ENCODE peak calls at places on chromosomes 7 and 10, in eight cellular contexts. Y, K, H, U, X, E, M and F are unnamed samples.

GRCh38 chr7:132815696-132816334 is 239.5 kb upstream of the PLXNA4 start:
- DNase-seq in Y (no peak), K (peak; percentile 15), H (no peak), U (no peak), X (no peak), E (no peak), M (no peak), F (no peak)

GRCh38 chr10:106935978-106936451 is 228.5 kb downstream of the SORCS1 start:
- DNase-seq in Y (no peak), K (no peak), H (no peak), U (no peak), X (no peak), E (no peak), M (no peak), F (no peak)

GRCh38 chr7:100962537-100962936 is 6.8 kb upstream of the MUC12 start:
- DNase-seq in Y (no peak), K (no peak), H (no peak), U (no peak), X (no peak), E (no peak), M (no peak), F (no peak)

GRCh38 chr10:30111340-30111980 is 52.1 kb upstream of the JCAD start:
- DNase-seq in Y (no peak), K (peak; percentile 91), H (no peak), U (no peak), X (no peak), E (no peak), M (no peak), F (no peak)

GRCh38 chr10:74891048-74891447 is 64.6 kb downstream of the KAT6B start:
- DNase-seq in Y (no peak), K (no peak), H (no peak), U (peak; percentile 36), X (no peak), E (no peak), M (no peak), F (no peak)

GRCh38 chr7:137313196-137313595 is 30.3 kb downstream of the PTN start:
- DNase-seq in Y (no peak), K (no peak), H (no peak), U (no peak), X (no peak), E (no peak), M (no peak), F (no peak)

GRCh38 chr10:32121648-32122047 is 65.4 kb upstream of the KIF5B start:
- DNase-seq in Y (no peak), K (no peak), H (no peak), U (no peak), X (no peak), E (no peak), M (no peak), F (no peak)

GRCh38 chr7:74037609-74038008 is 9.6 kb downstream of the ELN start:
- DNase-seq in Y (no peak), K (no peak), H (no peak), U (no peak), X (no peak), E (no peak), M (peak; percentile 88), F (no peak)

GRCh38 chr10:132576671-132577349 is 39.2 kb downstream of the INPP5A start:
- DNase-seq in Y (no peak), K (no peak), H (no peak), U (no peak), X (no peak), E (no peak), M (no peak), F (no peak)

GRCh38 chr7:2225336-2225735 is 7.4 kb downstream of the MAD1L1 start:
- DNase-seq in Y (no peak), K (peak; percentile 92), H (no peak), U (no peak), X (no peak), E (no peak), M (no peak), F (no peak)

GRCh38 chr7:2222516-2222915 is 10.2 kb downstream of the MAD1L1 start:
- DNase-seq in Y (no peak), K (no peak), H (no peak), U (no peak), X (no peak), E (no peak), M (no peak), F (no peak)

GRCh38 chr7:2224491-2224928 is 8.2 kb downstream of the MAD1L1 start:
- DNase-seq in Y (no peak), K (no peak), H (no peak), U (no peak), X (no peak), E (no peak), M (no peak), F (no peak)

GRCh38 chr7:2224934-2225333 is 7.8 kb downstream of the MAD1L1 start:
- DNase-seq in Y (no peak), K (peak; percentile 87), H (no peak), U (no peak), X (no peak), E (no peak), M (no peak), F (no peak)

GRCh38 chr7:2223321-2223720 is 9.4 kb downstream of the MAD1L1 start:
- DNase-seq in Y (no peak), K (no peak), H (no peak), U (no peak), X (no peak), E (no peak), M (no peak), F (no peak)
- H3K36me3 ChIP-seq in Y (peaks cover 9% of the 10 kb centered on the region), K (peaks cover 28% of the 10 kb centered on the region), H (peaks cover 5% of the 10 kb centered on the region), U (no peaks in the 10 kb centered on the region), X (peaks cover 62% of the 10 kb centered on the region), E (no peaks in the 10 kb centered on the region), M (peaks cover 83% of the 10 kb centered on the region), F (no peaks in the 10 kb centered on the region)

DNA sequence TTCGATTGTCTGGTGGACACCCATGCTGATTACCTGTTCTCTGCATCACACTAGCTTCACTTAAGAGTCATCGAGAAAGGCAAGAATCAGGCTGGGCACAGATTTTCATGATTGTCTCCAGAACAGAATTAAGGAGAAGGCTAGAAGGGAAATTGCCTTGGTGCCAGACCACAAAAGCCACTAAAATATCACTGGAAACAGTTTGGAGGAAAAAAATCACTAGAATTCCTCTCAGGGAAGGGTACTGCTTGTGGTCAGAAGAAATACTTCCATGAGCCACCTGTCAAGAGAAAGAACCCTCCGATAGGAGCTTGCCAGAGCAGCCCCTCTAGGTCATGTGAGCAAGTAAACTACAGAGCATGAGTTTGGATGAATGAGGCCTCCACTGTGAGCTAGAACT is 269.3 kb upstream of the TEX47 start:
- DNase-seq in Y (no peak), K (no peak), H (no peak), U (no peak), X (no peak), E (no peak), M (no peak), F (no peak)
- H3K36me3 ChIP-seq in Y (no peaks in the 10 kb centered on the region), K (no peaks in the 10 kb centered on the region), H (no peaks in the 10 kb centered on the region), U (no peaks in the 10 kb centered on the region), X (no peaks in the 10 kb centered on the region), E (no peaks in the 10 kb centered on the region), M (no peaks in the 10 kb centered on the region), F (no peaks in the 10 kb centered on the region)

GRCh38 chr10:8065651-8066050 is 11.2 kb downstream of the GATA3 start:
- DNase-seq in Y (no peak), K (no peak), H (no peak), U (no peak), X (no peak), E (no peak), M (no peak), F (no peak)

GRCh38 chr10:8066797-8067196 is 12.3 kb downstream of the GATA3 start:
- DNase-seq in Y (no peak), K (no peak), H (no peak), U (no peak), X (no peak), E (no peak), M (no peak), F (no peak)

GRCh38 chr10:8064436-8064835 is 9.9 kb downstream of the GATA3 start:
- DNase-seq in Y (no peak), K (no peak), H (no peak), U (no peak), X (no peak), E (no peak), M (no peak), F (no peak)

GRCh38 chr10:8063935-8064334 is 9.4 kb downstream of the GATA3 start:
- DNase-seq in Y (no peak), K (no peak), H (no peak), U (no peak), X (no peak), E (no peak), M (no peak), F (no peak)

DNA sequence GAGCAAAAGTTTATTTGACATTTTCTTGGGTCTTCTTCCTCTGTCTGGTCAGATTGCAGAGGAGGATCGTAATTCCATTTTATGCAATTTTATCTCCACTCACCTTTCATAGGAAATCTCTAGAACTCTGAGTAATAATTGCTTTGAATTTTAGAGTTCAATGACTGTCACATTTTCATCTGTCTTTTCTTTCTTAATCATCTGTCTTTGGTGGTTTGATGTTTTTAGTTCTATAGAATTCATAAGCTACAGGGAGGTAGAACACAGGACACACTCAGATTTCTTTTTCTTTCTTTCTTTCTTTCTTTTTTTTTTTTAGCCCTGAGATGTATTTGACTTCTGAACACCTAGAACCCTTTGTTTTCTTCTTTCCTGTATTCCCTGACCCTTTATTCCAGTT is 11.7 kb downstream of the GATA3 start:
- DNase-seq in Y (no peak), K (no peak), H (no peak), U (no peak), X (no peak), E (no peak), M (no peak), F (no peak)
- H3K36me3 ChIP-seq in Y (peaks cover 68% of the 10 kb centered on the region), K (no peaks in the 10 kb centered on the region), H (peaks cover 56% of the 10 kb centered on the region), U (no peaks in the 10 kb centered on the region), X (no peaks in the 10 kb centered on the region), E (no peaks in the 10 kb centered on the region), M (no peaks in the 10 kb centered on the region), F (no peaks in the 10 kb centered on the region)

GRCh38 chr7:143390098-143390772 is 9.1 kb downstream of the ZYX start:
- DNase-seq in Y (no peak), K (no peak), H (no peak), U (no peak), X (no peak), E (no peak), M (no peak), F (no peak)
- H3K36me3 ChIP-seq in Y (peaks cover 34% of the 10 kb centered on the region), K (peaks cover 21% of the 10 kb centered on the region), H (peaks cover 43% of the 10 kb centered on the region), U (no peaks in the 10 kb centered on the region), X (peaks cover 64% of the 10 kb centered on the region), E (no peaks in the 10 kb centered on the region), M (peaks cover 50% of the 10 kb centered on the region), F (no peaks in the 10 kb centered on the region)

GRCh38 chr7:75049817-75050216 is 23.8 kb downstream of the RCC1L start:
- DNase-seq in Y (no peak), K (no peak), H (no peak), U (no peak), X (no peak), E (no peak), M (no peak), F (no peak)
- H3K36me3 ChIP-seq in Y (peaks cover 10% of the 10 kb centered on the region), K (peaks cover 11% of the 10 kb centered on the region), H (peaks cover 15% of the 10 kb centered on the region), U (no peaks in the 10 kb centered on the region), X (peaks cover 72% of the 10 kb centered on the region), E (no peaks in the 10 kb centered on the region), M (peaks cover 78% of the 10 kb centered on the region), F (no peaks in the 10 kb centered on the region)

GRCh38 chr7:30135551-30136271 is 925 bp downstream of the MTURN start:
- DNase-seq in Y (peak; percentile 44), K (peak; percentile 27), H (peak; percentile 68), U (peak; percentile 67), X (peak; percentile 93), E (peak; percentile 72), M (peak; percentile 81), F (peak; percentile 78)
- H3K36me3 ChIP-seq in Y (no peaks in the 10 kb centered on the region), K (no peaks in the 10 kb centered on the region), H (no peaks in the 10 kb centered on the region), U (no peaks in the 10 kb centered on the region), X (no peaks in the 10 kb centered on the region), E (no peaks in the 10 kb centered on the region), M (no peaks in the 10 kb centered on the region), F (no peaks in the 10 kb centered on the region)